ENCODE peak calls at places on chromosomes 11 and 22, in four cellular contexts. L, J, P and B are unnamed samples.

GRCh38 chr11:9868641-9869040 is 204.8 kb downstream of the SWAP70 start:
- DNase-seq in L (no peak), J (no peak), P (no peak), B (no peak)

GRCh38 chr11:19962795-19963163 is 197.5 kb downstream of the DBX1 start:
- DNase-seq in L (peak; percentile 70), J (no peak), P (no peak), B (peak; percentile 82)

GRCh38 chr11:34809191-34810106 is 106.7 kb downstream of the APIP start:
- DNase-seq in L (peak; percentile 47), J (no peak), P (no peak), B (no peak)

GRCh38 chr22:35192121-35192918 is 65.0 kb upstream of the HMGXB4 start:
- DNase-seq in L (peak; percentile 3), J (no peak), P (no peak), B (no peak)

GRCh38 chr11:118012083-118012669 is 26.0 kb downstream of the IL10RA start:
- DNase-seq in L (peak; percentile 3), J (no peak), P (no peak), B (no peak)

GRCh38 chr11:134459246-134460043 is 47.4 kb upstream of the B3GAT1 start:
- DNase-seq in L (no peak), J (no peak), P (no peak), B (no peak)

GRCh38 chr11:62852523-62853188 is 13.3 kb upstream of the WDR74 start:
- DNase-seq in L (no peak), J (no peak), P (no peak), B (no peak)

GRCh38 chr22:41469218-41469851 is 418 bp downstream of the ACO2 start:
- DNase-seq in L (no peak), J (peak; percentile 55), P (no peak), B (no peak)

GRCh38 chr22:37379716-37380115 is 47.6 kb downstream of the ELFN2 start:
- DNase-seq in L (no peak), J (no peak), P (no peak), B (no peak)

GRCh38 chr11:11782532-11783110 is 59.2 kb upstream of the USP47 start:
- DNase-seq in L (no peak), J (no peak), P (no peak), B (no peak)

GRCh38 chr11:46260161-46260560 is 17.3 kb upstream of the CREB3L1 start:
- DNase-seq in L (no peak), J (no peak), P (no peak), B (no peak)

DNA sequence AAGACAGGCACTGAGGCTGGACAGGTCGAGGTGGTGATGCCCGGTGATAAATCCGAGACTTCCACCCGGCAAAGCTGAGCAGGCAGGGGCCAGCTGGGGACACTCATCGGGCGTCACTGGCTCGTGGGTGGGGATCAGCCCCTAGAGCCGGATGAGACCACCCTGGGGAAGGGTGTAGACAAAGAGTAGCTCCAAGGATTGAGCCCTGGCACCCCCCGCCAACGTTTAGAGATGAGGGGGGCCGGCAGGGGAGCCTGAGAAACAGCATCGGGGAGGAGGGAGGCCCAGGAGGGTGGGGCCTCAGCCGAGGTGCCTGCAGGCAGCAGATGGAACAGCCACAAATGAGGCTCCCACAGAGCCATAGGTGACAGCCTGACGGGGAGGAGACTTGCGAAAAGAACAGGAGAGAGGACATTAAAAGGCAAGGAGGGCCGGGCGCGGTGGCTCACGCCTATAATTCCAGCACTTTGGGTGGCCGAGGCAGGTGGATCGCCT is 27.4 kb upstream of the CBX7 start:
- DNase-seq in L (no peak), J (peak; percentile 34), P (no peak), B (no peak)
- H3K4me3 ChIP-seq in L (no peak overlapping the region), J (no peak overlapping the region), P (no peak overlapping the region), B (no peak overlapping the region)

GRCh38 chr11:65606876-65607613 is 7.0 kb downstream of the MAP3K11 start:
- DNase-seq in L (peak; percentile 91), J (peak; percentile 98), P (peak; percentile 99), B (peak; percentile 82)
- H3K4me3 ChIP-seq in L (no peak overlapping the region), J (peak overlapping the region; percentile 31), P (peak overlapping the region; percentile 8), B (peak overlapping the region; percentile 32)

DNA sequence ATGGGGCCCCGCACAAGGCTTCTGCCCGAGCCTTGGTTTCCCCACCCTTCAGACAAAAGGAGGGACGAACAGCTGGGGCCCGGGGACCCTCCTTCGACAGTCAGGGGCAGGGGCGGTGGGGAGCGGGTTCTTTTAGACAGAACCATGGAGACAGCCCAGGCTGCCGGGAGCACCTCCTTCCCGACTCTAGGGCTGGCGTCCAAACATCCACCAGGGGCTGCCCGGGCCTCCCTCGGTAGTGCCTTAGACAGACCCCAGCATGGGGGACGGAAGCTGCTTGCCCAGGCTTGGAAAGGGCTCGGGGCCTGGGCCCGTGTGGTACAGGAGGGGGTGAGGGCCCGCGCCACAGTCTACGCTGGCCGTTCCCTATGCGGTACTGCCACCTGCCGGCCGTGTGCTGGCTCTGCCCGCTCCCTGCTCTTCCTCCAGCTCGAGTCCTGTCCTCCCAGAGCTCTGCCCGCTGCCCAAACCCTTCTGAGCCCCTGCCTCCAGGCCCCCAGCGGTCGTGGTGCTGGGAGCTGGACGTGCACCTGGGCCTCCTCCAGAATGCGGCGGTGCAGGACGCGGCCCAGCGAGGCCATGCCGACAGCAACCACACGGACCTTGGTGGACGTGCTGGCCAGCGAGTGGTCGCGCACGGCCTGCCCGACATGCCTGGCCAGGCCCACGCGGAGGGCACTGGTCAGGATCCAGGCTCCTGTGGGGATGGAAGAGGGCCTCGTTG is 20.1 kb downstream of the TSSC4 start:
- DNase-seq in L (peak; percentile 67), J (peak; percentile 93), P (peak; percentile 91), B (peak; percentile 27)
- H3K4me3 ChIP-seq in L (no peak overlapping the region), J (no peak overlapping the region), P (no peak overlapping the region), B (no peak overlapping the region)

DNA sequence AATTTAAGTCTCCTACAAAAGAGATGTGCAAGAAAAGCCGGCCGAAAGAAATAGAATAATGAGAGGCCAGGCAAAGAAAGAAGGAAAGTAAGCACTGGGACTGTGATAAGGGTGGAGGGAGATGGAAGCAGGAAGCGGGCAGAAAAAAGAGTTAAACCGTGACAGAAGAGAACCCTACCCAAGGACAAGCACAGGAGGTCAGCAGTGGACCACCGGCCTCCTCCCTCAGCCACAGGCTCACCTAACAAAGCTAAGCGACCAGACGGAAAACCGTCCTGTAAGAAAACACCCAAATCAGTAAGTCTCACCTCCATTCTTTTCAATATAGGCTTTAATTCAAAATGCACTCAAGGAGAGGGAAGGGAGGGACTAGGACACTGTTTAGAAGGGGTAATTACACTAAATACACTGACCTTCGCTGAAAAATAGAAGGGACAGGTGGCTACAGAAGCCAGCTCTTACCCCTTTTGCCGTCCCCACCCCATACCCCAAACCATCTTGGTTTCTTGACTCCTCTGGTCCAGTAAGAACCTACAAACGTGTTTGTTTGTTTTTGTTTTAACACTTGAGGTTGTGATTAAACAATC is 1.9 kb downstream of the FAM181B start:
- DNase-seq in L (no peak), J (peak; percentile 30), P (no peak), B (no peak)
- H3K4me3 ChIP-seq in L (no peak overlapping the region), J (no peak overlapping the region), P (no peak overlapping the region), B (no peak overlapping the region)

GRCh38 chr11:72738199-72739141 is 13.7 kb downstream of the ARAP1 start:
- DNase-seq in L (peak; percentile 73), J (no peak), P (no peak), B (no peak)
- H3K4me3 ChIP-seq in L (no peak overlapping the region), J (no peak overlapping the region), P (no peak overlapping the region), B (no peak overlapping the region)

GRCh38 chr11:76767659-76768058 is 15.5 kb upstream of the TSKU start:
- DNase-seq in L (no peak), J (no peak), P (no peak), B (no peak)
- H3K4me3 ChIP-seq in L (no peak overlapping the region), J (no peak overlapping the region), P (no peak overlapping the region), B (no peak overlapping the region)

GRCh38 chr11:8059571-8060011 is 21.4 kb upstream of the TUB start:
- DNase-seq in L (no peak), J (no peak), P (no peak), B (no peak)
- H3K4me3 ChIP-seq in L (no peak overlapping the region), J (no peak overlapping the region), P (no peak overlapping the region), B (no peak overlapping the region)

GRCh38 chr11:61791737-61792309 is 576 bp downstream of the TMEM258 start:
- DNase-seq in L (peak; percentile 95), J (peak; percentile 86), P (peak; percentile 84), B (peak; percentile 83)

GRCh38 chr11:61784506-61784805 is 7.9 kb downstream of the TMEM258 start:
- DNase-seq in L (no peak), J (no peak), P (no peak), B (no peak)

GRCh38 chr11:61785837-61786402 is 6.5 kb downstream of the TMEM258 start:
- DNase-seq in L (no peak), J (no peak), P (no peak), B (no peak)

GRCh38 chr11:61783717-61784505 is 8.5 kb downstream of the TMEM258 start:
- DNase-seq in L (peak; percentile 41), J (no peak), P (no peak), B (no peak)

GRCh38 chr11:61787928-61788491 is 4.4 kb downstream of the TMEM258 start:
- DNase-seq in L (peak; percentile 68), J (peak; percentile 79), P (peak; percentile 82), B (peak; percentile 3)
- H3K4me3 ChIP-seq in L (no peak overlapping the region), J (no peak overlapping the region), P (no peak overlapping the region), B (no peak overlapping the region)